ENCODE peak calls at places on chromosomes 7 and 10, in seven cellular contexts. J is suprapubic skin, T is tibial nerve, W is A549, R is ovary, U is stomach, I is transverse colon. V is an unnamed sample.

GRCh38 chr7:30859940-30860623 is 51.6 kb upstream of the AQP1 start:
- DNase-seq in U (no peak), I (no peak), J (no peak), T (no peak), W (no peak), R (no peak), V (no peak)

GRCh38 chr7:36021367-36021766 is 131.7 kb upstream of the EEPD1 start:
- DNase-seq in W (no peak), I (no peak), T (no peak), R (no peak), J (no peak), U (no peak), V (no peak)

GRCh38 chr7:985915-986741 is 3.1 kb downstream of the CYP2W1 start:
- DNase-seq in R (peak), J (no peak), I (no peak), U (no peak), T (no peak), W (no peak), V (peak)

GRCh38 chr7:74288034-74288881 is 949 bp upstream of the CLIP2 start:
- DNase-seq in J (no peak), W (no peak), T (no peak), U (no peak), R (no peak), I (no peak), V (no peak)

GRCh38 chr10:78746178-78746763 is 322.5 kb upstream of the ZMIZ1 start:
- DNase-seq in J (no peak), R (no peak), T (no peak), W (no peak), I (no peak), U (no peak), V (no peak)

GRCh38 chr7:155351120-155351870 is 53.6 kb downstream of the INSIG1 start:
- DNase-seq in I (no peak), U (no peak), R (no peak), T (no peak), W (no peak), J (peak), V (no peak)

GRCh38 chr7:101595766-101596537 is 33.1 kb downstream of the MYL10 start:
- DNase-seq in R (no peak), J (no peak), U (no peak), I (no peak), W (no peak), T (no peak), V (no peak)

GRCh38 chr7:158710651-158711102 is 6.1 kb upstream of the NCAPG2 start:
- DNase-seq in W (no peak), U (no peak), T (no peak), I (no peak), R (no peak), J (no peak), V (no peak)

GRCh38 chr7:1455241-1455939 is 3.9 kb downstream of the MICALL2 start:
- DNase-seq in J (no peak), R (no peak), T (no peak), W (no peak), U (peak), I (peak), V (peak)

GRCh38 chr7:82156168-82156567 is 287.4 kb downstream of the CACNA2D1 start:
- DNase-seq in U (no peak), I (no peak), W (no peak), R (no peak), J (no peak), T (no peak), V (no peak)

GRCh38 chr10:114815751-114816150 is 5.8 kb upstream of the FHIP2A start:
- DNase-seq in I (no peak), T (no peak), U (no peak), J (no peak), W (no peak), R (no peak), V (no peak)

GRCh38 chr7:50667789-50668226 is 102.6 kb upstream of the DDC start:
- DNase-seq in W (no peak), I (no peak), U (no peak), T (no peak), J (no peak), R (peak), V (no peak)

GRCh38 chr7:30062587-30062986 is 34.4 kb downstream of the PLEKHA8 start:
- DNase-seq in U (no peak), T (no peak), J (no peak), R (no peak), I (no peak), W (peak), V (no peak)

GRCh38 chr10:113610636-113611601 is 52.9 kb downstream of the NRAP start:
- DNase-seq in J (no peak), I (no peak), U (no peak), R (no peak), T (no peak), W (no peak), V (no peak)

GRCh38 chr7:26593405-26593804 is 271.0 kb downstream of the SKAP2 start:
- DNase-seq in J (no peak), T (no peak), I (no peak), R (no peak), W (no peak), U (no peak), V (peak)

GRCh38 chr10:44249490-44249889 is 135.4 kb downstream of the CXCL12 start:
- DNase-seq in U (no peak), R (no peak), I (no peak), T (no peak), J (no peak), W (no peak), V (no peak)

GRCh38 chr10:69801094-69801433 is 642 bp upstream of the COL13A1 start:
- DNase-seq in R (no peak), T (no peak), I (peak), U (peak), W (peak), J (no peak), V (peak)

GRCh38 chr10:116287906-116288501 is 15.0 kb upstream of the GFRA1 start:
- DNase-seq in I (peak), T (no peak), J (no peak), U (no peak), W (peak), R (peak), V (no peak)

GRCh38 chr7:101589976-101590662 is 39.0 kb downstream of the MYL10 start:
- DNase-seq in R (no peak), U (no peak), W (no peak), I (no peak), T (no peak), J (peak), V (no peak)

GRCh38 chr7:79293655-79294142 is 159.8 kb downstream of the MAGI2 start:
- DNase-seq in U (peak), W (peak), I (peak), T (no peak), R (no peak), J (no peak), V (no peak)

GRCh38 chr7:33336820-33337219 is 207.5 kb downstream of the BBS9 start:
- DNase-seq in R (no peak), W (no peak), I (no peak), U (no peak), J (no peak), T (no peak), V (no peak)

GRCh38 chr10:46515402-46516192 is 40.9 kb downstream of the GPRIN2 start:
- DNase-seq in T (no peak), U (peak), R (no peak), W (no peak), J (no peak), I (peak), V (peak)

GRCh38 chr7:2248984-2249694 is 7.1 kb downstream of the NUDT1 start:
- DNase-seq in T (peak), R (peak), W (peak), I (peak), J (no peak), U (no peak), V (peak)

GRCh38 chr7:140062118-140062527 is 628 bp downstream of the PARP12 start:
- DNase-seq in T (no peak), R (peak), W (no peak), I (peak), J (no peak), U (no peak), V (peak)

GRCh38 chr10:112985701-112986510 is 35.9 kb downstream of the TCF7L2 start:
- DNase-seq in W (no peak), R (no peak), J (no peak), I (no peak), U (no peak), T (no peak), V (no peak)

GRCh38 chr10:80413152-80413996 is 5.0 kb downstream of the PRXL2A start:
- DNase-seq in R (no peak), U (no peak), J (no peak), W (no peak), T (no peak), I (no peak), V (no peak)

GRCh38 chr7:150997075-150997511 is 6.3 kb downstream of the NOS3 start:
- DNase-seq in J (no peak), W (no peak), T (no peak), I (no peak), R (no peak), U (no peak), V (no peak)

GRCh38 chr10:36171546-36171945 is 529.5 kb upstream of the FZD8 start:
- DNase-seq in J (no peak), U (no peak), T (no peak), W (no peak), I (no peak), R (no peak), V (no peak)

GRCh38 chr10:6204341-6205191 is 1.8 kb downstream of the PFKFB3 start:
- DNase-seq in W (no peak), U (peak), T (no peak), J (no peak), R (peak), I (peak), V (peak)

GRCh38 chr10:35214607-35215020 is 88.0 kb downstream of the CREM start:
- DNase-seq in W (no peak), U (no peak), J (no peak), I (no peak), T (no peak), R (no peak), V (peak)

GRCh38 chr7:139743967-139744767 is 33.6 kb downstream of the HIPK2 start:
- DNase-seq in T (no peak), R (no peak), J (no peak), I (no peak), U (no peak), W (no peak), V (no peak)

GRCh38 chr10:12628964-12629766 is 279.8 kb downstream of the CAMK1D start:
- DNase-seq in T (no peak), J (peak), R (no peak), U (no peak), I (peak), W (no peak), V (no peak)

GRCh38 chr7:45985902-45986301 is 64.8 kb upstream of the IGFBP3 start:
- DNase-seq in I (no peak), U (no peak), T (no peak), W (no peak), R (no peak), J (peak), V (no peak)

GRCh38 chr7:139993592-139993991 is 69.2 kb downstream of the PARP12 start:
- DNase-seq in T (no peak), I (no peak), R (no peak), U (no peak), W (no peak), J (no peak), V (no peak)

GRCh38 chr7:135712796-135713195 is 15.2 kb downstream of the SLC13A4 start:
- DNase-seq in J (no peak), U (no peak), T (no peak), R (no peak), I (no peak), W (no peak), V (no peak)

GRCh38 chr10:132102717-132103110 is 37.0 kb downstream of the JAKMIP3 start:
- DNase-seq in J (peak), R (no peak), W (no peak), T (no peak), U (peak), I (no peak), V (no peak)

GRCh38 chr7:152505606-152506005 is 69.8 kb upstream of the KMT2C start:
- DNase-seq in U (no peak), W (no peak), T (no peak), R (no peak), I (no peak), J (no peak), V (no peak)

GRCh38 chr7:152504816-152505215 is 69.0 kb upstream of the KMT2C start:
- DNase-seq in W (no peak), J (no peak), R (no peak), I (no peak), U (no peak), T (no peak), V (no peak)

GRCh38 chr7:152504367-152504766 is 68.6 kb upstream of the KMT2C start:
- DNase-seq in T (no peak), U (no peak), W (no peak), I (no peak), R (no peak), J (no peak), V (no peak)

GRCh38 chr7:152501506-152501905 is 65.7 kb upstream of the KMT2C start:
- DNase-seq in U (no peak), J (no peak), T (no peak), W (no peak), R (no peak), I (no peak), V (no peak)

GRCh38 chr7:152502813-152503790 is 67.3 kb upstream of the KMT2C start:
- DNase-seq in U (no peak), J (no peak), R (no peak), I (no peak), W (no peak), T (no peak), V (no peak)
- H3K27ac ChIP-seq in U (no peak), J (no peak), R (no peak), I (no peak), W (no peak), T (no peak), V (no peak)

DNA sequence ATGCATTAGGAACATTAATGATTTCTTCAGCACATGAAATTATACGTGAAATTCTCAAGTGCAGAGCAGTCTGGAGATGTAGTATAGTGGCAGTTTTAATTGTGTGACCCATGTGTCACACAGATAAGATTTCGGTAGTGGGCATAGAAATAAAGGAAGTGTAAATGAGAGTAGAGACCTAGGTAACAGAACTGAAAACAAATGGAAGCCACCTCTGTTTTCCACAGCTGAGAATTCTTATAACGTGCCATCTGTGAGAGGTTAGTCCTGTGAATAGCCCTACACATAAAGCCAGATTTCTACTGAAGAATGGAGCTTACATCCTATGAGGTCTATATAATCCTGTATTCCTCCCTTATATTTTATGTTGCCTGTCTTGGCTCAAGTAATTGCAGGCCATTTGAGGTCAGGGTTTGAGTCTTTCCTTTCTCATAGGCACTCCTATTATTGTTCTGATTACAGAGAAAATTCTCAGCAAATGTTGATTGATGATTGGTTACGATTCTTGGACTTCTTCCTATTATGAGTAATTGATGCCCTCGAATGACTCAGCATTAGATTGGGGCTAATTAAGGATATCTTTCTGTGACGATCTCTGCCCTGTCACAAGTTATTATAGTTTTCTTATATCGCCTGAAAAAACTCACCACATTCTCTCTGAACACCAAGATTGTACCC is 258.2 kb downstream of the KIF20B start:
- DNase-seq in J (no peak), R (no peak), T (no peak), W (no peak), I (no peak), U (no peak), V (no peak)
- TF ChIP-seq EP300 in J (no peak), R (no peak), T (no peak), W (no peak), I (no peak), U (no peak), V (no peak)

GRCh38 chr7:141679014-141679413 is 23.0 kb downstream of the DENND11 start:
- DNase-seq in W (no peak), R (no peak), U (no peak), I (no peak), T (no peak), J (no peak), V (no peak)
- H3K27ac ChIP-seq in W (no peak), R (no peak), U (no peak), I (no peak), T (no peak), J (no peak), V (no peak)

DNA sequence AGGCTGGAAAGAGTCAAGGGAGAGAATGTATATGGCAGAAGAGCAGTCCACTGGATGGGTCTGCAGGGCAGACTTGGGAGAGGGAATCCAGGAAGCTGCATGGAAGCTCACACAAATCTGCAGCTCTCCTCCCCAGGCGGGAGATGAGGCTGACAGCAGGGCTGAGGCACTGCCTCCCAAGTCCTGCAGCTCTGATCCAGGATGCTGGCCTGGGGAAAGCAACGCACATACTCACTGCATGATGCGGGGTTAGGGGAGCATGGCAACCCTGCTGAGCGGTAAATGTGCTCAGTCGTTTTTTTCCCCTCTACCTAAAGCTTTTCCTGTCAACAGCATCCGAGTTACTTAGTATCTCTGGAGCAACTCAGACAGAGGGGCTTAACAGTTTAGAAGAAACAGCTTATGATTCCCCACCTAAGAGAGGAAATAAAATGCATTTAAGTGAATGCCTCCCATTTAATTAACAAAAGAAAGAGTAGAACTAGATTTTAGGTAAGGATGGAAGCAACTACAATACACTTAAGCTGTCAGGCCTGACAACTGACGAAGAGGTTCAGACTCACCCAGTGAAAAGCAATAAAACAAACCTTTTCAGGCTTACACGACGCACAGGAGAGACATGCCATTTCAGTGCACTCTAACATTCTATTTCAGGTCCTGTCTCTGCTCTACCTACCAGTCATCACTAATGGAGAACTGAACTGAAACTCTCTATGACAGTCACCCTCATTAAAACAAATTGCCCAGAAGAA is 37.0 kb downstream of the CHCHD3 start:
- DNase-seq in J (no peak), R (no peak), U (no peak), W (no peak), T (no peak), I (no peak), V (no peak)
- TF ChIP-seq EP300 in J (no peak), R (no peak), U (no peak), W (no peak), T (no peak), I (no peak), V (no peak)

GRCh38 chr10:103610083-103610472 is 116.6 kb downstream of the NEURL1 start:
- DNase-seq in J (no peak), W (no peak), R (no peak), U (no peak), T (no peak), I (no peak), V (no peak)
- H3K27ac ChIP-seq in J (no peak), W (no peak), R (no peak), U (no peak), T (no peak), I (no peak), V (no peak)

GRCh38 chr7:106346678-106347217 is 62.0 kb upstream of the NAMPT start:
- DNase-seq in J (no peak), U (no peak), I (no peak), R (no peak), W (peak), T (no peak), V (peak)
- TF ChIP-seq EP300 in J (no peak), U (no peak), I (no peak), R (no peak), W (peak), T (peak), V (peak)

DNA sequence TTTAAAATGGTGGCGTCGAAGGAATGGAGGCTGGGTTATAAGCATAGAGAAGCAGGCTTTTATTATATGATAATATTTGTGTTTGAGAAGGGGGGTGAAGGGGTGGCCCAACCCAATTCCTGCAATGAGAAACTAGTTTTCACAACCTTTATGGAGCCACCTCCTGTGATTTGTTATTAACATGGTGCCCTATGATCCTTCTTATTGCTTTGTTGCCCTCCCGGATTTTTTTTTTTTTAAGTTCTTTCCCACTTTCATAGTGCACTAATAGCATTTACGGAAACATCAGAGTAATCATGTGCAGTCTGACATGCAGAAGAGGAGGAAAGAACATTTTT is 324 bp upstream of the TSPAN12 start:
- DNase-seq in T (no peak), U (no peak), J (no peak), I (no peak), R (no peak), W (no peak), V (no peak)
- H3K27ac ChIP-seq in T (peak), U (peak), J (peak), I (peak), R (no peak), W (peak), V (peak)

V was measured in upper lobe of left lung.